ENCODE peak calls at places on chromosome 22, in five cellular contexts. One of them, this sample, is unnamed.

GRCh38 chr22:26608129-26608528 is 9.7 kb downstream of the CRYBB1 start:
- DNase-seq in adipocyte: no peak
- DNase-seq in PC-9: no peak
- DNase-seq in uterus: no peak
- DNase-seq in NB4: no peak
- DNase-seq in this sample: no peak

GRCh38 chr22:19848298-19849224 is 6.1 kb downstream of the GNB1L start:
- DNase-seq in adipocyte: no peak
- DNase-seq in uterus: no peak
- DNase-seq in NB4: no peak
- DNase-seq in PC-9: peak
- DNase-seq in this sample: no peak

GRCh38 chr22:17192186-17192585 is 27.0 kb downstream of the ADA2 start:
- DNase-seq in uterus: no peak
- DNase-seq in adipocyte: no peak
- DNase-seq in NB4: no peak
- DNase-seq in PC-9: no peak
- DNase-seq in this sample: no peak

GRCh38 chr22:31160328-31160978 is 471 bp downstream of the RNF185 start:
- DNase-seq in NB4: no peak
- DNase-seq in adipocyte: peak
- DNase-seq in PC-9: no peak
- DNase-seq in uterus: no peak
- DNase-seq in this sample: no peak

GRCh38 chr22:44033689-44034088 is 9.6 kb downstream of the PARVB start:
- DNase-seq in PC-9: no peak
- DNase-seq in NB4: no peak
- DNase-seq in adipocyte: peak
- DNase-seq in uterus: no peak
- DNase-seq in this sample: no peak

GRCh38 chr22:39932918-39933649 is 27.1 kb upstream of the TMA7B start:
- DNase-seq in adipocyte: no peak
- DNase-seq in uterus: no peak
- DNase-seq in PC-9: no peak
- DNase-seq in NB4: peak
- DNase-seq in this sample: no peak

GRCh38 chr22:47601666-47602065 is 839.2 kb downstream of the TBC1D22A start:
- DNase-seq in NB4: no peak
- DNase-seq in uterus: no peak
- DNase-seq in PC-9: no peak
- DNase-seq in adipocyte: no peak
- DNase-seq in this sample: no peak

GRCh38 chr22:23404689-23405365 is 175.3 kb downstream of the IGLL1 start:
- DNase-seq in uterus: no peak
- DNase-seq in adipocyte: peak
- DNase-seq in PC-9: no peak
- DNase-seq in NB4: no peak
- DNase-seq in this sample: no peak

GRCh38 chr22:38243007-38243775 is 29.6 kb downstream of the TMEM184B start:
- DNase-seq in uterus: no peak
- DNase-seq in adipocyte: no peak
- DNase-seq in PC-9: no peak
- DNase-seq in NB4: no peak
- DNase-seq in this sample: peak

GRCh38 chr22:20885557-20886323 is 26.9 kb downstream of the SNAP29 start:
- DNase-seq in adipocyte: peak
- DNase-seq in uterus: peak
- DNase-seq in NB4: peak
- DNase-seq in PC-9: peak
- DNase-seq in this sample: peak

GRCh38 chr22:50201191-50202129 is 649 bp downstream of the SELENOO start:
- DNase-seq in NB4: peak
- DNase-seq in adipocyte: peak
- DNase-seq in uterus: no peak
- DNase-seq in PC-9: no peak
- DNase-seq in this sample: peak

GRCh38 chr22:27113211-27114030 is 456.0 kb downstream of the MIAT start:
- DNase-seq in uterus: peak
- DNase-seq in PC-9: peak
- DNase-seq in adipocyte: peak
- DNase-seq in NB4: peak
- DNase-seq in this sample: peak

GRCh38 chr22:39185601-39186012 is 33.1 kb upstream of the CBX7 start:
- DNase-seq in adipocyte: no peak
- DNase-seq in PC-9: no peak
- DNase-seq in uterus: no peak
- DNase-seq in NB4: no peak
- DNase-seq in this sample: peak

GRCh38 chr22:48536691-48537591 is 1290.7 kb downstream of the BRD1 start:
- DNase-seq in PC-9: no peak
- DNase-seq in NB4: no peak
- DNase-seq in adipocyte: no peak
- DNase-seq in uterus: no peak
- DNase-seq in this sample: peak

GRCh38 chr22:42720263-42721044 is at the start of gene A4GALT:
- DNase-seq in uterus: no peak
- DNase-seq in NB4: no peak
- DNase-seq in PC-9: no peak
- DNase-seq in adipocyte: peak
- DNase-seq in this sample: no peak

GRCh38 chr22:37202706-37203105 is 9.6 kb downstream of the SSTR3 start:
- DNase-seq in uterus: no peak
- DNase-seq in PC-9: no peak
- DNase-seq in adipocyte: no peak
- DNase-seq in NB4: no peak
- DNase-seq in this sample: no peak

GRCh38 chr22:42915980-42916765 is 59.1 kb upstream of the ARFGAP3 start:
- DNase-seq in uterus: no peak
- DNase-seq in adipocyte: no peak
- DNase-seq in NB4: no peak
- DNase-seq in PC-9: no peak
- DNase-seq in this sample: no peak

GRCh38 chr22:48707749-48708557 is 1119.7 kb downstream of the BRD1 start:
- DNase-seq in NB4: no peak
- DNase-seq in adipocyte: no peak
- DNase-seq in uterus: no peak
- DNase-seq in PC-9: no peak
- DNase-seq in this sample: no peak

GRCh38 chr22:35230839-35231584 is 26.3 kb upstream of the HMGXB4 start:
- DNase-seq in NB4: peak
- DNase-seq in adipocyte: no peak
- DNase-seq in uterus: no peak
- DNase-seq in PC-9: no peak
- DNase-seq in this sample: no peak

GRCh38 chr22:21958360-21959273 is 6.0 kb upstream of the PPM1F start:
- DNase-seq in NB4: no peak
- DNase-seq in uterus: no peak
- DNase-seq in PC-9: no peak
- DNase-seq in adipocyte: no peak
- DNase-seq in this sample: no peak

GRCh38 chr22:29313126-29314071 is 2.1 kb downstream of the RASL10A start:
- DNase-seq in uterus: peak
- DNase-seq in PC-9: no peak
- DNase-seq in NB4: no peak
- DNase-seq in adipocyte: no peak
- DNase-seq in this sample: peak

GRCh38 chr22:44180706-44181032 is at the start of gene PARVG:
- DNase-seq in NB4: no peak
- DNase-seq in uterus: no peak
- DNase-seq in adipocyte: no peak
- DNase-seq in PC-9: no peak
- DNase-seq in this sample: peak

GRCh38 chr22:46044718-46045458 is 67.9 kb upstream of the WNT7B start:
- DNase-seq in uterus: peak
- DNase-seq in adipocyte: peak
- DNase-seq in PC-9: no peak
- DNase-seq in NB4: no peak
- DNase-seq in this sample: no peak

GRCh38 chr22:45007247-45007945 is 2.4 kb downstream of the PHF21B start:
- DNase-seq in uterus: peak
- DNase-seq in PC-9: no peak
- DNase-seq in adipocyte: peak
- DNase-seq in NB4: peak
- DNase-seq in this sample: peak

GRCh38 chr22:28105396-28105795 is 186.3 kb upstream of the PITPNB start:
- DNase-seq in adipocyte: no peak
- DNase-seq in uterus: no peak
- DNase-seq in PC-9: no peak
- DNase-seq in NB4: peak
- DNase-seq in this sample: no peak

GRCh38 chr22:22553735-22554134 is 5.3 kb downstream of the PRAME start:
- DNase-seq in adipocyte: peak
- DNase-seq in uterus: no peak
- DNase-seq in NB4: no peak
- DNase-seq in PC-9: no peak
- DNase-seq in this sample: no peak

GRCh38 chr22:20155330-20156041 is 4.6 kb upstream of the CCDC188 start:
- DNase-seq in NB4: peak
- DNase-seq in PC-9: no peak
- DNase-seq in adipocyte: peak
- DNase-seq in uterus: peak
- DNase-seq in this sample: peak

GRCh38 chr22:27982630-27983180 is 63.6 kb upstream of the PITPNB start:
- DNase-seq in NB4: no peak
- DNase-seq in adipocyte: no peak
- DNase-seq in PC-9: no peak
- DNase-seq in uterus: no peak
- DNase-seq in this sample: no peak

GRCh38 chr22:39292561-39293074 is 26.8 kb downstream of the RPL3 start:
- DNase-seq in NB4: peak
- DNase-seq in adipocyte: peak
- DNase-seq in uterus: peak
- DNase-seq in PC-9: peak
- DNase-seq in this sample: peak

GRCh38 chr22:25437414-25438160 is 126.9 kb upstream of the GRK3 start:
- DNase-seq in adipocyte: no peak
- DNase-seq in NB4: no peak
- DNase-seq in PC-9: no peak
- DNase-seq in uterus: no peak
- DNase-seq in this sample: no peak

GRCh38 chr22:40410272-40410671 is 39.9 kb downstream of the SGSM3 start:
- DNase-seq in PC-9: peak
- DNase-seq in uterus: no peak
- DNase-seq in NB4: no peak
- DNase-seq in adipocyte: no peak
- DNase-seq in this sample: no peak

GRCh38 chr22:36744791-36745190 is 31.1 kb downstream of the IFT27 start:
- DNase-seq in PC-9: no peak
- DNase-seq in adipocyte: no peak
- DNase-seq in NB4: no peak
- DNase-seq in uterus: no peak
- DNase-seq in this sample: no peak